ENCODE peak calls at places on chromosomes 16 and 17, in eight cellular contexts. G, U, Y, Z, H, D, J and E are unnamed samples.

GRCh38 chr16:4260360-4260759 is 12.5 kb downstream of the TFAP4 start:
- DNase-seq in U (no peak), J (no peak), G (no peak), Z (no peak), H (no peak), Y (no peak), D (no peak), E (no peak)

GRCh38 chr17:82304826-82305726 is 12.3 kb downstream of the CD7 start:
- DNase-seq in G (no peak), D (no peak), J (peak; percentile 71), U (peak; percentile 56), Y (no peak), Z (no peak), H (no peak), E (no peak)

GRCh38 chr17:28366605-28367004 is 1.6 kb upstream of the SEBOX start:
- DNase-seq in Z (no peak), H (no peak), G (peak; percentile 39), J (no peak), Y (peak; percentile 39), D (peak; percentile 36), U (no peak), E (no peak)

GRCh38 chr16:83624436-83625120 is 183.2 kb upstream of the HSBP1 start:
- DNase-seq in H (no peak), Y (peak; percentile 39), J (no peak), D (no peak), U (no peak), Z (no peak), G (no peak), E (no peak)

GRCh38 chr16:70696952-70697600 is 11.2 kb upstream of the MTSS2 start:
- DNase-seq in U (no peak), H (no peak), Y (no peak), D (no peak), Z (no peak), G (no peak), J (no peak), E (no peak)

GRCh38 chr16:49602201-49603041 is 228.8 kb downstream of the C16orf78 start:
- DNase-seq in U (no peak), H (no peak), D (no peak), Z (no peak), Y (no peak), J (no peak), G (no peak), E (no peak)

GRCh38 chr17:64938925-64939474 is 19.7 kb upstream of the LRRC37A3 start:
- DNase-seq in D (peak; percentile 75), J (peak; percentile 62), G (peak; percentile 66), H (no peak), Y (peak; percentile 76), Z (no peak), U (peak; percentile 58), E (no peak)

GRCh38 chr17:40727447-40728231 is 24.1 kb upstream of the KRT24 start:
- DNase-seq in H (no peak), D (no peak), Z (peak; percentile 41), G (no peak), J (no peak), Y (no peak), U (no peak), E (no peak)

GRCh38 chr16:23081675-23082119 is 67.6 kb downstream of the USP31 start:
- DNase-seq in Y (no peak), G (peak; percentile 83), Z (no peak), U (no peak), H (no peak), D (no peak), J (peak; percentile 42), E (no peak)

GRCh38 chr17:82231562-82232321 is 2.9 kb downstream of the SLC16A3 start:
- DNase-seq in U (peak; percentile 94), Z (no peak), G (peak; percentile 93), Y (peak; percentile 84), H (no peak), J (no peak), D (peak; percentile 82), E (no peak)

GRCh38 chr16:66834746-66835145 is 4.0 kb upstream of the NAE1 start:
- DNase-seq in U (no peak), Z (no peak), Y (no peak), H (no peak), J (no peak), D (no peak), G (no peak), E (no peak)

GRCh38 chr17:71405101-71405500 is 715.7 kb upstream of the SOX9 start:
- DNase-seq in Y (no peak), G (peak; percentile 5), U (no peak), D (no peak), Z (no peak), H (no peak), J (no peak), E (no peak)

GRCh38 chr16:65679785-65680184 is 557.9 kb upstream of the CDH11 start:
- DNase-seq in J (no peak), Y (no peak), D (no peak), H (no peak), Z (no peak), U (no peak), G (no peak), E (no peak)

GRCh38 chr16:65681406-65681805 is 559.5 kb upstream of the CDH11 start:
- DNase-seq in Z (no peak), H (no peak), G (no peak), U (no peak), J (no peak), Y (no peak), D (no peak), E (no peak)

GRCh38 chr16:65689726-65690125 is 567.9 kb upstream of the CDH11 start:
- DNase-seq in D (no peak), U (no peak), Z (no peak), H (no peak), Y (no peak), J (no peak), G (no peak), E (no peak)

GRCh38 chr16:65684230-65684629 is 562.4 kb upstream of the CDH11 start:
- DNase-seq in G (no peak), U (no peak), Z (no peak), Y (peak; percentile 17), J (no peak), H (no peak), D (no peak), E (no peak)
- TF ChIP-seq CTCF in G (no peak), U (no peak), Z (no peak), Y (peak; percentile 29), J (peak; percentile 35), H (peak; percentile 50), D (no peak), E (no peak)

GRCh38 chr17:57931488-57932137 is 23.6 kb downstream of the CUEDC1 start:
- DNase-seq in J (no peak), D (no peak), Y (no peak), U (no peak), G (no peak), H (no peak), Z (no peak), E (no peak)
- H3K4me1 ChIP-seq in J (peaks cover 28% of the 10 kb centered on the region), D (peaks cover 4% of the 10 kb centered on the region), Y (peaks cover 26% of the 10 kb centered on the region), U (peaks cover 66% of the 10 kb centered on the region), G (peaks cover 88% of the 10 kb centered on the region), H (peaks cover 47% of the 10 kb centered on the region), Z (peaks cover 7% of the 10 kb centered on the region), E (peaks cover 71% of the 10 kb centered on the region)

GRCh38 chr17:17001076-17001777 is 29.3 kb upstream of the TNFRSF13B start:
- DNase-seq in J (no peak), U (no peak), D (no peak), G (no peak), Y (no peak), Z (no peak), H (no peak), E (no peak)

GRCh38 chr17:16999931-17000625 is 28.2 kb upstream of the TNFRSF13B start:
- DNase-seq in G (no peak), Z (no peak), J (no peak), D (no peak), Y (no peak), H (no peak), U (no peak), E (no peak)

GRCh38 chr17:16995930-16996329 is 24.0 kb upstream of the TNFRSF13B start:
- DNase-seq in D (no peak), Z (no peak), U (no peak), J (no peak), G (no peak), Y (no peak), H (no peak), E (no peak)

GRCh38 chr17:16994626-16995025 is 22.7 kb upstream of the TNFRSF13B start:
- DNase-seq in H (no peak), Y (no peak), Z (no peak), U (no peak), D (no peak), J (no peak), G (no peak), E (no peak)

GRCh38 chr17:16997514-16998429 is 25.9 kb upstream of the TNFRSF13B start:
- DNase-seq in D (no peak), G (peak; percentile 80), U (no peak), H (no peak), Z (no peak), J (peak; percentile 80), Y (no peak), E (no peak)
- TF ChIP-seq REST in D (no peak), G (no peak), U (no peak), H (no peak), Z (no peak), J (no peak), Y (no peak), E (no peak)

DNA sequence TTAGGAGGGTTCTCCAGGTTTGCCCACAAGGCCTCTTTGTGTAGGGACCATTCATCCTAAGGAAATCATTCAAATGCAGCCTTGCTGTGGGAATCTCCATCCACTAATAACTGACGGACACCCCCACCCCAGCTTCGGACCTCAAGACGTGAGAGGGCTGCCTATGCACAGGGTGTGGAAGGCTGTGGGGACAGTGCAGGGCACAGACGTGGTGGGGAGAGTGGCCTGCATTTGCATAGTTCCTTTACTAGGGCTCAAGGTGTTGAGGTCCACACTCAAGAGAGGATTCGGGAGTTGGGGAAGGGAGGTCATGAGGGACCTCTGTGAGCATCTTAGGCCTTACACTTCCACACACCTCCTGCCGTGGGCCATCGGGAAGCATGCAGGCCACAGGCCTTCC is 9.8 kb downstream of the DUSP3 start:
- DNase-seq in D (no peak), Y (no peak), U (no peak), H (no peak), Z (no peak), G (no peak), J (no peak), E (no peak)
- TF ChIP-seq CTCF in D (no peak), Y (no peak), U (no peak), H (no peak), Z (no peak), G (no peak), J (no peak), E (no peak)

GRCh38 chr16:25108054-25108453 is 3.5 kb upstream of the LCMT1 start:
- DNase-seq in J (peak; percentile 33), U (peak; percentile 59), D (no peak), H (no peak), Y (peak; percentile 50), Z (no peak), G (peak; percentile 52), E (no peak)
- H3K4me1 ChIP-seq in J (peaks cover 21% of the 10 kb centered on the region), U (peaks cover 45% of the 10 kb centered on the region), D (peaks cover 17% of the 10 kb centered on the region), H (peaks cover 37% of the 10 kb centered on the region), Y (peaks cover 10% of the 10 kb centered on the region), Z (peaks cover 9% of the 10 kb centered on the region), G (peaks cover 26% of the 10 kb centered on the region), E (peaks cover 23% of the 10 kb centered on the region)

DNA sequence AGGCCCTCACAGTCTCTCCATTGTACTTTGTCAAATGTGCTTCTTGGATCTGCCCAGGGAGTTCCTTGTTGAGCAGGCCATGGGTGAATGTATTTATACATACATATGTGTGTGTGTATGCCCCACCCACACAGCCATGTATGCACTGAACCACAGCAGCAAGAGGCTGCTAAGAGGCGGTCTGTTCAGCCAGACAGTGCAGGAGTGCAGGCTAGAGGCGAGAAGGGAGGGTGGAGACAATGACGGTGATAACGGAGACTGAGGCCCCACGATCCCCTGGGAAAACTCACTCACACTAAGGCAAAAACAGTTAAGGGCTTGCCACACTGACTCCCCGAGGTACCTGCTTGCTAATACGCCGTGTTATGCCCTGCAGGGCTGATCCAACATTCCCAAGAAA is 151.0 kb upstream of the CDC42EP4 start:
- DNase-seq in Z (no peak), H (no peak), Y (no peak), J (no peak), D (no peak), U (no peak), G (no peak), E (no peak)
- TF ChIP-seq REST in Z (no peak), H (no peak), Y (no peak), J (no peak), D (no peak), U (no peak), G (no peak), E (no peak)